ENCODE peak calls at places on chromosomes 2 and 18, in seven cellular contexts. K, S, T, Z, G, A and F are unnamed samples.

GRCh38 chr2:158179660-158180059 is 78.0 kb downstream of the UPP2 start:
- DNase-seq in K (no peak), S (no peak), T (peak), Z (peak), G (peak), A (no peak), F (no peak)

GRCh38 chr18:6414118-6414722 is 491 bp downstream of the L3MBTL4 start:
- DNase-seq in K (peak), S (peak), T (no peak), Z (no peak), G (no peak), A (peak), F (peak)

GRCh38 chr2:240994161-240994896 is 4.1 kb upstream of the SNED1 start:
- DNase-seq in K (no peak), S (peak), T (no peak), Z (no peak), G (no peak), A (no peak), F (no peak)

GRCh38 chr2:218015831-218016521 is 13.2 kb upstream of the TNS1 start:
- DNase-seq in K (no peak), S (no peak), T (no peak), Z (no peak), G (no peak), A (no peak), F (no peak)

GRCh38 chr2:98313512-98314250 is 32.6 kb upstream of the CNGA3 start:
- DNase-seq in K (no peak), S (no peak), T (no peak), Z (no peak), G (no peak), A (no peak), F (no peak)

GRCh38 chr18:55534547-55534946 is 53.4 kb downstream of the TCF4 start:
- DNase-seq in K (no peak), S (no peak), T (peak), Z (no peak), G (peak), A (no peak), F (no peak)

GRCh38 chr18:5391427-5391826 is 95.9 kb upstream of the ZBTB14 start:
- DNase-seq in K (no peak), S (no peak), T (no peak), Z (no peak), G (no peak), A (no peak), F (no peak)

GRCh38 chr2:62151306-62151638 is 44.6 kb upstream of the B3GNT2 start:
- DNase-seq in K (no peak), S (no peak), T (no peak), Z (no peak), G (no peak), A (no peak), F (no peak)

GRCh38 chr2:45610281-45611019 is 617 bp downstream of the SRBD1 start:
- DNase-seq in K (peak), S (peak), T (peak), Z (peak), G (peak), A (peak), F (peak)

GRCh38 chr2:72000110-72000509 is 147.6 kb downstream of the CYP26B1 start:
- DNase-seq in K (no peak), S (no peak), T (no peak), Z (no peak), G (no peak), A (no peak), F (no peak)

GRCh38 chr2:74747411-74748080 is 86.4 kb upstream of the HK2 start:
- DNase-seq in K (no peak), S (no peak), T (peak), Z (peak), G (peak), A (no peak), F (no peak)

GRCh38 chr2:81194176-81194575 is 889.6 kb upstream of the LRRTM1 start:
- DNase-seq in K (no peak), S (no peak), T (no peak), Z (no peak), G (no peak), A (no peak), F (no peak)

GRCh38 chr2:195319112-195319460 is 337.9 kb upstream of the SLC39A10 start:
- DNase-seq in K (no peak), S (no peak), T (peak), Z (peak), G (peak), A (no peak), F (no peak)

GRCh38 chr18:54926593-54927297 is 32.5 kb downstream of the CCDC68 start:
- DNase-seq in K (no peak), S (no peak), T (peak), Z (peak), G (peak), A (no peak), F (no peak)

GRCh38 chr2:240930096-240930630 is 24.0 kb downstream of the CROCC2 start:
- DNase-seq in K (no peak), S (peak), T (no peak), Z (no peak), G (no peak), A (no peak), F (no peak)

GRCh38 chr2:85996591-85996990 is 107.8 kb upstream of the ST3GAL5 start:
- DNase-seq in K (no peak), S (no peak), T (no peak), Z (peak), G (no peak), A (peak), F (no peak)

GRCh38 chr2:161555826-161556225 is 68.4 kb upstream of the SLC4A10 start:
- DNase-seq in K (no peak), S (no peak), T (no peak), Z (no peak), G (no peak), A (no peak), F (no peak)

DNA sequence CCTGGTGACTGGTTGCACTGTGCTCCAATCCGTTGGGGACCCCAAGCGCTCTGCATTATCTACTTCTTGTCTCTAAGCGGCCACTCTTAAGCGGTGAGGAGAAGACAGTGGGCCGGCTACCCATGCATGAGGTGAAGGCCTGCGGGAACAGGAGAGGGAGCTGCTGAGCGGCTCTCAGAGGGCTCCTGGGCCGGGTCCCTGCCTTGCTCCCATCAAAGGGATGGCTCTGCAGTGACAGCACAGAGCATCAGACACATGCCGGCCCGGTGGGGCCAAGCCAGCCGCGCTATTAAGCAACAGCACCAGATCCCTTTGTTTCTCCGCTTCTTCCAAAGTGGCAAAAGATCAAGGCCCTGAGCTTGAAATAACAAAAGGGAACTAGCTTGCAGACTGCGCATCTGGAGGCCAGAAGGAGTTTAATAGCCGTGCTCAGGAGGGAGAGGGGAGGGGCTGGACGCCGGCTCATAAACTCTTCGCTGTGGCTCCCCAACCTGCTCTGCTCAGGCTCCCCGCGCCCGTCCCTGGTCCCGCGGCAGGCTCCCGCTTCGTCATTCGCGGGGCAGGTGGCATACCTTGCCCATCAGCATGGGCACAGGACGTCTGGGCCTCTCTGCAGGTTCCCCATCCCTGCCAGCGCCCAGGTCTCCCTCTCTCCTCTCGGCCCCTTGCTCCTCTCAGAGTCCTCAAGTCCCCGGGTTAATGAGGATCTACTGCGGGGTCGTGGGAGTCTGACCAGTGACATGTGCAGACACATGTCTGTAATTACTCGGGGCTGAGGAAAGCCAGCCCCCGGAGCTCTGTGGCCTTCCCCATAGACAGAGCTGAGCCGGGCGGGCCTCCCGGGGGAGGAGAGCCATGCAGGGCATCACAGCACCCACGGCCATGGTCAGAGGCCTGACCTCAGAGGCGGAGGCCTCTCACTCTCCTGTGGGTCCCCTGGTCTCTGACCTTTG is 96.7 kb downstream of the ASB1 start:
- DNase-seq in K (no peak), S (peak), T (peak), Z (peak), G (no peak), A (peak), F (no peak)
- TF ChIP-seq CTCF in K (no peak), S (peak), T (peak), Z (peak), G (no peak), A (no peak), F (no peak)

GRCh38 chr18:57444301-57444759 is 9.2 kb downstream of the ONECUT2 start:
- DNase-seq in K (no peak), S (no peak), T (no peak), Z (no peak), G (no peak), A (no peak), F (no peak)

GRCh38 chr18:57443716-57444115 is 8.5 kb downstream of the ONECUT2 start:
- DNase-seq in K (no peak), S (no peak), T (no peak), Z (no peak), G (no peak), A (no peak), F (no peak)

GRCh38 chr18:57447154-57447621 is 12.0 kb downstream of the ONECUT2 start:
- DNase-seq in K (peak), S (no peak), T (no peak), Z (peak), G (peak), A (peak), F (peak)

GRCh38 chr18:57445488-57446319 is 10.5 kb downstream of the ONECUT2 start:
- DNase-seq in K (no peak), S (no peak), T (no peak), Z (no peak), G (no peak), A (no peak), F (no peak)

GRCh38 chr18:57446322-57446721 is 11.1 kb downstream of the ONECUT2 start:
- DNase-seq in K (peak), S (no peak), T (no peak), Z (peak), G (peak), A (peak), F (peak)
- TF ChIP-seq CTCF in K (peak), S (peak), T (peak), Z (peak), G (peak), A (peak), F (peak)

DNA sequence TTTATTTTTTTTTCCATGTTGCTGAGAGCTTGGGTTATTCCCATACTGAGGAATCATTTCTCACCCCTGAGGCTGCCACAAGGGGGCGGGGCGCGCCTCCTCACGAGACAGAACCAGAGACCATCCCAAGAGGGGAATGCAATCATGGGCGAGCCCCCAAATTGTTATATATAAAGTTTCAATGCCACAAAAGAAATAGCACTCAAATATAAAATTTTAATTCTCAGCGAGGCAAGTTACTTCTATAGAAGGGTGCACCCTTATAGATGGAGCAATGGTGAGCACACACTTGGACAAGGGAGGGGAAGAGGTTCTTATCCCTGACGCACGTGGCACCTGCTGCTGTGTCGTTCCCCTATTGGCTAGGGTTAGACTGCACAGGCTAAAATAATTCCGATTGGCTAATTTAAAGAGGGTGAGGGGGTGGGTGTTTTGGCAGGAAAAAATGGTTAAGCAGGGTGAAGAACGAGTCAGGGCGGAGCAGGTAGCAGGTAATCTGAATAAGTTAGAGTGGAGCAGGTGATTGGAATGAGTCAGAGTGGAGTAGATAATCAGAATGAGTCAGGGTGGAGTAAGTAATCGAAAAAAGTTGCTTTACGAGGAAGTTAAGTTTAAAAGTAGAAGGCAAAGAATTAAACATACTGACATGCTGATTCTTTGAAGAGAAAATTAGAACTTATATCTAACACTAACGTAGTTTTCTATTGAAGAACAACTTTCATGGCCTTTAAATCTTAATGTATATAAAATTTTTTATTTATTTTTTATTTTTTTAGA is 177.5 kb downstream of the MTCL1 start:
- DNase-seq in K (no peak), S (no peak), T (no peak), Z (no peak), G (peak), A (peak), F (peak)
- TF ChIP-seq CTCF in K (no peak), S (no peak), T (no peak), Z (peak), G (no peak), A (peak), F (no peak)

GRCh38 chr2:178109813-178110212 is 2.4 kb upstream of the RBM45 start:
- DNase-seq in K (peak), S (no peak), T (peak), Z (peak), G (peak), A (no peak), F (no peak)
- TF ChIP-seq CTCF in K (peak), S (peak), T (peak), Z (peak), G (peak), A (peak), F (peak)

DNA sequence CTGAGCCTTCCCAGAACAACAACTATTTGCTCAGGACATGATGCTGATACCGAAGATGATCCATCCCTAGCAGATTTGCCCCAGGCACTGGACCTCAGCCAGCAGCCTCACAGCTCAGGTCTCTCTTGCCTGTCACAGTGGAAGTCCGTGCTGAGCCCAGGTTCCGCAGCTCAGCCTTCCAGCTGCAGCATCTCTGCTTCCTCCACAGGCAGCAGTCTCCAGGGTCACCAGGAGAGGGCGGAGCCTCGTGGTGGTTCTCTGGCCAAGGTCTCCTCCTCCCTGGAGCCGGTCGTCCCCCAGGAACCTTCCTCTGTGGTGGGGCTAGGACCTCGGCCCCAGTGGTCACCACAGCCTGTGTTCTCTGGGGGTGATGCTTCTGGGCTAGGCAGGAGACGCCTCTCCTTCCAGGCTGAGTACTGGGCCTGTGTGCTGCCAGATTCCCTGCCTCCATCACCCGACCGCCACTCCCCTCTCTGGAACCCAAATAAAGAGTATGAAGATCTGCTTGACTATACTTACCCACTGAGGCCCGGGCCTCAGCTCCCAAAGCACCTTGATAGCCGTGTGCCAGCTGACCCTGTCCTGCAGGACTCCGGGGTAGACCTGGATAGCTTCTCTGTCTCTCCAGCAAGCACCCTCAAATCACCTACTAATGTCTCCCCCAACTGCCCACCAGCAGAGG is 15.4 kb downstream of the CEP68 start:
- DNase-seq in K (no peak), S (no peak), T (no peak), Z (peak), G (peak), A (no peak), F (no peak)
- TF ChIP-seq CTCF in K (no peak), S (no peak), T (peak), Z (peak), G (peak), A (peak), F (no peak)

GRCh38 chr2:203242518-203242917 is 3.7 kb downstream of the CYP20A1 start:
- DNase-seq in K (no peak), S (no peak), T (no peak), Z (no peak), G (no peak), A (no peak), F (peak)
- TF ChIP-seq CTCF in K (no peak), S (no peak), T (no peak), Z (no peak), G (no peak), A (no peak), F (no peak)

DNA sequence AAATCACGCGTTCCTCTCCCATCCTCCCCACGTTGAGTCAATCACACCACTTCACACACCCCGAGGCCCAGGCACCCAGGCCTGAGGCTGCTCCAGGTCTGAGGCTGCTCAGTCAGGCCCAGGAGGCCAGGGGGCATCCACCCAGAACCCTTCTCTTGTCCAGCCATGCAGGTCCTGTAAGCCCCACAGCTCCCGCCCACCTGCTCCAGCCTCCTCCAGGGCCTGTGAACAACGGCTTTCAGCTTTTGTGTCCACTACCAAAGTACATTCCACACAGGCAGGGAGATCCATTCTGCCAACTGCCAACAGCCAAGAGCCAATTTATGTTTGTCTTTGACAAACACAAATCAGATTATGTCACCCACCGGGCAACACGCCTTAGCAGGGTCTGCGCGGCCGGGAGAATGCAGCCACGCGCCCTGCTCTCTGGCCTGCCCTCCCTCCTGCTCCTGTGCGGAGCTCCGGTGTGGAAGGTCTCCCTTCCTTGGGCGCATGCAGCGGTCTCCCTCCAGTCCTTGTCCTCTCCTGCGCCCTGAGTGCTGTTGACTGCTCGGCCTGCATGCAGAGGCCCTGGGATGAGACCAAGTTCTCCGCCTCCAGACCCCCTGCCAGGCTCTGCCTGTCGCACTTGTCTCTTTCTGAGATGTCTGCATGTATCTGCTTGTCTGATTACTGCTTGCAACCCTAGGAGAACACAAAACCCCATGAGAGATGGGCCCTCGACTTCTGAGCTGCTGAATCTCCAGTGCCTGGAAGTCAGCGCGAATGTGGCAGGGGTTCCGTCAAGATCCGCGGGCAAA is 146.6 kb downstream of the ZNF516 start:
- DNase-seq in K (no peak), S (no peak), T (no peak), Z (no peak), G (no peak), A (no peak), F (no peak)
- TF ChIP-seq CTCF in K (no peak), S (no peak), T (no peak), Z (no peak), G (no peak), A (no peak), F (no peak)

GRCh38 chr2:205931388-205931787 is 154.6 kb downstream of the INO80D start:
- DNase-seq in K (no peak), S (no peak), T (no peak), Z (no peak), G (no peak), A (no peak), F (no peak)

GRCh38 chr2:205930209-205930608 is 155.8 kb downstream of the INO80D start:
- DNase-seq in K (no peak), S (no peak), T (peak), Z (peak), G (no peak), A (no peak), F (no peak)

GRCh38 chr2:205924676-205925075 is 161.3 kb downstream of the INO80D start:
- DNase-seq in K (no peak), S (no peak), T (no peak), Z (no peak), G (no peak), A (no peak), F (no peak)

GRCh38 chr2:205929445-205930027 is 156.4 kb downstream of the INO80D start:
- DNase-seq in K (no peak), S (peak), T (no peak), Z (no peak), G (no peak), A (no peak), F (no peak)

GRCh38 chr2:205925373-205926337 is 160.3 kb downstream of the INO80D start:
- DNase-seq in K (peak), S (peak), T (peak), Z (peak), G (peak), A (peak), F (peak)
- TF ChIP-seq CTCF in K (peak), S (peak), T (peak), Z (peak), G (peak), A (peak), F (peak)